ENCODE peak calls at places on chromosomes 16 and 17, in ten cellular contexts. P, F, E, H, N, R, D, C, O and B are unnamed samples.

GRCh38 chr16:31874354-31875111 is 926 bp downstream of the ZNF267 start:
- DNase-seq in P (no peak), F (no peak), E (no peak), H (no peak), N (peak), R (peak), D (no peak), C (no peak), O (no peak), B (no peak)

GRCh38 chr17:9389116-9389515 is 186.5 kb downstream of the STX8 start:
- DNase-seq in P (no peak), F (no peak), E (no peak), H (no peak), N (peak), R (no peak), D (no peak), C (no peak), O (no peak), B (no peak)

GRCh38 chr17:42198897-42199296 is 4.6 kb upstream of the GHDC start:
- DNase-seq in P (no peak), F (no peak), E (no peak), H (no peak), N (no peak), R (no peak), D (no peak), C (no peak), O (no peak), B (no peak)

GRCh38 chr17:73489333-73489732 is 154.9 kb downstream of the SDK2 start:
- DNase-seq in P (no peak), F (no peak), E (no peak), H (no peak), N (no peak), R (no peak), D (no peak), C (no peak), O (no peak), B (no peak)

GRCh38 chr17:42675984-42676423 is 790 bp downstream of the PLEKHH3 start:
- DNase-seq in P (no peak), F (peak), E (no peak), H (no peak), N (peak), R (no peak), D (peak), C (no peak), O (peak), B (no peak)

GRCh38 chr16:369866-370436 is 387 bp downstream of the MRPL28 start:
- DNase-seq in P (no peak), F (peak), E (no peak), H (no peak), N (no peak), R (no peak), D (peak), C (no peak), O (peak), B (no peak)

GRCh38 chr17:46940692-46941404 is 17.9 kb downstream of the GOSR2 start:
- DNase-seq in P (peak), F (peak), E (no peak), H (peak), N (peak), R (peak), D (peak), C (no peak), O (peak), B (peak)

GRCh38 chr16:84937196-84937935 is 74.0 kb downstream of the ZDHHC7 start:
- DNase-seq in P (no peak), F (no peak), E (no peak), H (no peak), N (no peak), R (no peak), D (no peak), C (no peak), O (no peak), B (no peak)

GRCh38 chr16:74607310-74607966 is 524 bp upstream of the GLG1 start:
- DNase-seq in P (no peak), F (no peak), E (no peak), H (no peak), N (no peak), R (no peak), D (no peak), C (no peak), O (no peak), B (no peak)

GRCh38 chr17:45850011-45850410 is 5.3 kb downstream of the SPPL2C start:
- DNase-seq in P (no peak), F (peak), E (no peak), H (no peak), N (no peak), R (no peak), D (no peak), C (no peak), O (no peak), B (no peak)

GRCh38 chr17:67377727-67378443 is 804 bp downstream of the PITPNC1 start:
- DNase-seq in P (peak), F (peak), E (no peak), H (peak), N (peak), R (peak), D (peak), C (no peak), O (peak), B (no peak)

GRCh38 chr16:30903002-30903401 is 6.6 kb downstream of the CTF1 start:
- DNase-seq in P (no peak), F (no peak), E (no peak), H (no peak), N (no peak), R (no peak), D (no peak), C (no peak), O (no peak), B (no peak)

GRCh38 chr17:31508310-31509094 is 117.0 kb downstream of the RAB11FIP4 start:
- DNase-seq in P (no peak), F (no peak), E (no peak), H (no peak), N (peak), R (no peak), D (no peak), C (no peak), O (peak), B (no peak)

GRCh38 chr16:79064259-79064658 is 536.3 kb downstream of the MAF start:
- DNase-seq in P (no peak), F (no peak), E (no peak), H (no peak), N (no peak), R (no peak), D (no peak), C (no peak), O (no peak), B (no peak)